ENCODE peak calls at places on chromosomes 16 and 17, in six cellular contexts. G is AG09319, O is transverse colon, P is endothelial cell, V is A549, C is fibroblast of the aortic adventitia. Q is an unnamed sample.

GRCh38 chr17:73419896-73420295 is 108.1 kb upstream of the CDC42EP4 start:
- DNase-seq in V (no peak), O (no peak), C (no peak), G (no peak), P (no peak), Q (no peak)

GRCh38 chr17:19630651-19631050 is 17.9 kb upstream of the ALDH3A2 start:
- DNase-seq in O (no peak), G (no peak), P (no peak), C (no peak), V (no peak), Q (no peak)

GRCh38 chr16:9256196-9256595 is 164.8 kb downstream of the HAPSTR1 start:
- DNase-seq in V (peak; percentile 31), C (no peak), P (peak; percentile 75), G (no peak), O (peak; percentile 32), Q (peak; percentile 39)

GRCh38 chr17:18327556-18327955 is 12.5 kb downstream of the SMCR8 start:
- DNase-seq in P (no peak), O (no peak), G (no peak), V (no peak), C (no peak), Q (no peak)

GRCh38 chr16:28202147-28202746 is 9.5 kb downstream of the XPO6 start:
- DNase-seq in G (no peak), V (no peak), C (no peak), P (no peak), O (no peak), Q (peak; percentile 54)

GRCh38 chr16:10922328-10923145 is 19.7 kb downstream of the DEXI start:
- DNase-seq in P (no peak), G (no peak), C (peak; percentile 30), O (no peak), V (no peak), Q (no peak)

GRCh38 chr17:77428901-77429734 is 288.3 kb downstream of the SEC14L1 start:
- DNase-seq in C (no peak), V (no peak), O (no peak), P (no peak), G (no peak), Q (no peak)

GRCh38 chr16:28537076-28537475 is 1.7 kb downstream of the NUPR1 start:
- DNase-seq in O (no peak), V (no peak), P (no peak), C (no peak), G (no peak), Q (no peak)

GRCh38 chr16:1351582-1352362 is at the start of the genes GNPTG and TSR3:
- DNase-seq in G (peak; percentile 85), V (peak; percentile 56), P (peak; percentile 83), O (peak; percentile 88), C (peak; percentile 81), Q (peak; percentile 94)

GRCh38 chr17:44314869-44315661 is 6.7 kb downstream of the RUNDC3A start:
- DNase-seq in C (no peak), O (peak; percentile 25), V (peak; percentile 93), G (no peak), P (peak; percentile 54), Q (peak; percentile 70)

GRCh38 chr17:81044764-81045589 is 10.0 kb downstream of the BAIAP2 start:
- DNase-seq in V (no peak), G (peak; percentile 39), P (peak; percentile 62), O (peak; percentile 76), C (peak; percentile 63), Q (no peak)

GRCh38 chr17:77400445-77400870 is 259.7 kb downstream of the SEC14L1 start:
- DNase-seq in C (no peak), V (no peak), G (no peak), O (no peak), P (peak; percentile 66), Q (peak; percentile 82)

GRCh38 chr16:87819983-87820382 is 49.3 kb downstream of the SLC7A5 start:
- DNase-seq in P (no peak), O (no peak), G (no peak), V (no peak), C (no peak), Q (no peak)

GRCh38 chr16:55035037-55035436 is 104.4 kb downstream of the IRX5 start:
- DNase-seq in V (peak; percentile 39), C (peak; percentile 12), P (peak; percentile 71), O (no peak), G (no peak), Q (peak; percentile 45)

GRCh38 chr17:59074494-59074893 is 32.2 kb downstream of the TRIM37 start:
- DNase-seq in C (peak; percentile 71), G (peak; percentile 22), P (no peak), O (no peak), V (no peak), Q (no peak)

GRCh38 chr17:40306395-40306794 is 2.6 kb upstream of the RARA start:
- DNase-seq in C (no peak), O (no peak), P (no peak), G (no peak), V (no peak), Q (no peak)

GRCh38 chr17:17942846-17943245 is 29.4 kb downstream of the TOM1L2 start:
- DNase-seq in V (no peak), O (no peak), P (no peak), G (no peak), C (peak; percentile 72), Q (no peak)

GRCh38 chr17:76643553-76644148 is at the start of gene ST6GALNAC1:
- DNase-seq in V (no peak), G (no peak), P (peak; percentile 16), C (no peak), O (peak; percentile 88), Q (no peak)

GRCh38 chr16:47460301-47460754 is 535 bp downstream of the ITFG1 start:
- DNase-seq in G (no peak), P (no peak), O (no peak), C (no peak), V (no peak), Q (no peak)

GRCh38 chr17:76943781-76944213 is 75.6 kb downstream of the MGAT5B start:
- DNase-seq in O (no peak), P (no peak), C (no peak), V (no peak), G (no peak), Q (no peak)

GRCh38 chr17:73744411-73744810 is 100.2 kb upstream of the SDK2 start:
- DNase-seq in G (no peak), P (no peak), V (no peak), O (no peak), C (no peak), Q (no peak)

GRCh38 chr16:23682181-23682580 is 3.5 kb downstream of the PLK1 start:
- DNase-seq in V (no peak), O (no peak), C (peak; percentile 68), G (no peak), P (no peak), Q (no peak)

GRCh38 chr17:66649818-66650489 is 185.0 kb upstream of the CACNG5 start:
- DNase-seq in V (no peak), O (no peak), P (no peak), G (no peak), C (no peak), Q (no peak)

GRCh38 chr16:10408824-10409381 is 23.0 kb downstream of the ATF7IP2 start:
- DNase-seq in P (no peak), V (no peak), C (no peak), G (no peak), O (no peak), Q (no peak)

DNA sequence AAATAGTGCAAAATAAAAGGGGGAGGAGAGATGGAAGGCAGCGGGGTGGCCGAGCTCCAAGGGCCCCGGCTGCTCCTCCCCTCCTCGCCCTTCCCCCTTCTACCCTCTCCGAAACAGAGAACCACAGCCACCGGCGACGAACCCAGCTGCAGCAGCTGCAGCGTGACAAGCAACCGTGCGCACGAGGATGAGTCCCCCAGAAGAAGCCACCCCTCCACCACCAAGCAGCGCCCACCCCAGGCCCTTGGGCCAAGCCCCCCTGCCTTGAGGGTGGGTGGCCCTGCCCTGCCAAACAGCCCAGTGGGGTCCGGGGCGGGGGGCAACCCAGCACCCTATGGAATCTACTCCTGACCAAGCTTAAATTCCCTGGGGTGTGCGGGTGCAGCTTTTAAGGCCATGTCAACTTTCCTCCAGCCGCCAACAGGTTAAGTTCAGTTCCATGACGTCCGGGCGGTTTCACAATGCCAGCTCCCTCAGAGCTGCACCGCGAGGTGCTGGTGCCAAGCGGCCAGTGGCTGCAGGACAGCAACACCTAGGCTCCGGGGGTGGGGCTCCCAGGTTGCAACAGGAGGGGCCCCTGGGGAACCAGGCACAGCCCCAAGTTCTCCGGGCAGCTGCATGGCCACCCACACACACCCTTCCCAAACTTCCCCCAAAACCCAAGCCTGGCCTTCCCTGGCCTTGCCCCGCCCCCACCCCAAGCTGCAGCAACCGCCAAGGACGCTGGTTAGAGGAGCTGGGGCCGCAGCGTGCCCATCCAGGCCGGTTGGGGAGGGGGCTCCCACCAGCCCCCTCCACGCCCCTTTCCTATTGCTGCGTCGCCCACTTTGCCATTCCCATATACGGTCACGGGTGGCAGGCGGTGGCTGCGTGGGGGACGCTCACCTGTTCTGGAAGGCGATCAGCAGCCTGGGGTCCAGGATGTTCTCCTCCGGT is 2.0 kb downstream of the CBX4 start:
- DNase-seq in V (peak; percentile 80), G (no peak), O (peak; percentile 91), P (no peak), C (peak; percentile 62), Q (peak; percentile 76)
- TF ChIP-seq CTCF in V (no peak), G (peak; percentile 5), O (peak; percentile 20), P (no peak), C (peak; percentile 12), Q (no peak)

DNA sequence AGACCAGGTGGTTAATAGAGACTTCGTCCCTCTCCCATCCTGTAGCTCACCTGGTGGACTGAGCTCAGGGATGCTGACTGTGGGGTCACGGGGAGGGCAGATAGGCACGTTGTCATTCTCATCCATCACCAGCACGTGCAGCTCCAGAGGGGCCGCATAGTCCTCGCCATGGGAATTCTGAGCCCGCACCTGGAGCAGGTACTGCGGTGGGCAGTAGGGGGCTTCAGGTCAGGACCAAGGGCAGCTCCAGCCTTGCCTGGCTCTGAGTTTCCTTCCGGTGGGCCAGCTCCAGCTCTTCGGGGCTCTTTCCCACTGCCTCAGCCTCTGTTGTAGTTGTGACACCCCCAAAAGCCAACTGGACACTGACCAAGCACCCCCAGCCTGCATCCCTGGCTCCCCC is 5.6 kb downstream of the CDH16 start:
- DNase-seq in P (no peak), C (no peak), O (no peak), G (no peak), V (no peak), Q (no peak)
- TF ChIP-seq CTCF in P (no peak), C (no peak), O (no peak), G (no peak), V (no peak), Q (no peak)

DNA sequence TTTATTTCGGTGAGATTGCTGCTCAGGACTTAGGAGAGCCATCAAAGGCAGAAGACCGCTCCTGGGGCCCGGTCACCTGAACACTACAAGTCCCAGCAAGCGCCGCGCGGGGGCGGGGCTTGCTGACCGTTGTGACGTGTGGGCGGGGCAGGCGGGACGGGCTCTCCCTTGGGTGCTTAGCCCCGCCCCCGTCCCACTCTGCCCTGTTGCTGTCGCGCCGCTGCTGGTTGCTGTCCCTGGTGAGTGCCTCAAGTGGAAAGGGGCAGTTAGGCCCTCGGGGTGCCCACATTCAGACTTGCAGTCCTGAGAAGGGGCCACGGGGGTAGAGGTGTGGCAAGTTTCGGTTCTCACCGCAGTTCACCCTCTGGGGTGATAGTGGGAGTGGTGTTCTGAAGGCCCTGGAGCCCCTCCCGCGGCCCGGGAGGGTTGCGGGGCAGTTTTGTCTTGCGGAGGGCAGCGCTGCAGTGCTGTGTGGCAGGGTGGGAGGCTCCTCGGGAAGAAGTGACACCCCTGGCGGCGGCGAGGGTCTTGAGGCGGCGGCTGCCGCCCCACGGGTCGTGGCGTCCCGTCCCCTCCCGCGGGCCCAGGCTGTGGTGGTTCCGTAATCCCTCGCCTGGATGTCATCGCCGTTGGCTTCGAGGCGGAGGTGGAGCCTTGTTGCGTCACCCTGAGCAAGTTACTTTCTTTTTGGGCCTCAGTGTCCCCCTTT is at the start of gene CALCOCO2:
- DNase-seq in C (peak; percentile 82), P (peak; percentile 79), V (peak; percentile 96), O (peak; percentile 97), G (peak; percentile 85), Q (peak; percentile 96)
- TF ChIP-seq CTCF in C (no peak), P (no peak), V (no peak), O (no peak), G (no peak), Q (peak; percentile 8)

GRCh38 chr17:83196088-83196765 is 116.8 kb downstream of the METRNL start:
- DNase-seq in P (no peak), V (no peak), G (peak; percentile 46), C (peak; percentile 89), O (no peak), Q (no peak)
- TF ChIP-seq CTCF in P (no peak), V (no peak), G (no peak), C (peak; percentile 22), O (no peak), Q (no peak)

Q was measured in GM10248.